ENCODE peak calls at places on chromosomes 2 and 18, in four cellular contexts. One of them, this sample, is unnamed.

GRCh38 chr2:36461039-36461681 is 105.6 kb downstream of the CRIM1 start:
- DNase-seq in nucleus accumbens: no peak
- DNase-seq in HT1080: peak; percentile 95
- DNase-seq in uterus: no peak
- DNase-seq in this sample: no peak

GRCh38 chr18:6132751-6133368 is 237.5 kb upstream of the TMEM200C start:
- DNase-seq in nucleus accumbens: no peak
- DNase-seq in HT1080: no peak
- DNase-seq in uterus: no peak
- DNase-seq in this sample: no peak

GRCh38 chr2:174589334-174589733 is 8.3 kb downstream of the WIPF1 start:
- DNase-seq in nucleus accumbens: no peak
- DNase-seq in HT1080: no peak
- DNase-seq in uterus: no peak
- DNase-seq in this sample: no peak

GRCh38 chr2:113219092-113219441 is 45.3 kb downstream of the PSD4 start:
- DNase-seq in nucleus accumbens: no peak
- DNase-seq in HT1080: no peak
- DNase-seq in uterus: no peak
- DNase-seq in this sample: no peak

GRCh38 chr18:36601316-36601715 is 227.5 kb downstream of the TPGS2 start:
- DNase-seq in nucleus accumbens: no peak
- DNase-seq in HT1080: no peak
- DNase-seq in uterus: no peak
- DNase-seq in this sample: no peak

GRCh38 chr2:132824716-132825115 is 154.7 kb upstream of the LYPD1 start:
- DNase-seq in nucleus accumbens: no peak
- DNase-seq in HT1080: peak; percentile 85
- DNase-seq in uterus: no peak
- DNase-seq in this sample: no peak

GRCh38 chr2:240597054-240597418 is 10.5 kb downstream of the CAPN10 start:
- DNase-seq in nucleus accumbens: no peak
- DNase-seq in HT1080: no peak
- DNase-seq in uterus: peak; percentile 6
- DNase-seq in this sample: no peak

GRCh38 chr2:172578054-172578453 is 22.2 kb downstream of the PDK1 start:
- DNase-seq in nucleus accumbens: no peak
- DNase-seq in HT1080: no peak
- DNase-seq in uterus: no peak
- DNase-seq in this sample: no peak

GRCh38 chr2:241929551-241930490 is 60.3 kb downstream of the RTP5 start:
- DNase-seq in nucleus accumbens: no peak
- DNase-seq in HT1080: no peak
- DNase-seq in uterus: peak; percentile 17
- DNase-seq in this sample: no peak

GRCh38 chr2:182103531-182103930 is 117.9 kb downstream of the PPP1R1C start:
- DNase-seq in nucleus accumbens: no peak
- DNase-seq in HT1080: peak; percentile 13
- DNase-seq in uterus: no peak
- DNase-seq in this sample: no peak

GRCh38 chr2:71455741-71456569 is 2.6 kb downstream of the DYSF start:
- DNase-seq in nucleus accumbens: no peak
- DNase-seq in HT1080: peak; percentile 73
- DNase-seq in uterus: no peak
- DNase-seq in this sample: peak; percentile 57

GRCh38 chr18:6729247-6730091 is at the start of gene ARHGAP28:
- DNase-seq in nucleus accumbens: no peak
- DNase-seq in HT1080: peak; percentile 87
- DNase-seq in uterus: peak; percentile 83
- DNase-seq in this sample: peak; percentile 78

GRCh38 chr2:168247341-168248305 is at the start of gene STK39:
- DNase-seq in nucleus accumbens: peak; percentile 73
- DNase-seq in HT1080: peak; percentile 69
- DNase-seq in uterus: peak; percentile 55
- DNase-seq in this sample: peak; percentile 24

GRCh38 chr2:203722411-203722810 is 16.0 kb downstream of the CD28 start:
- DNase-seq in nucleus accumbens: no peak
- DNase-seq in HT1080: peak; percentile 34
- DNase-seq in uterus: no peak
- DNase-seq in this sample: no peak

GRCh38 chr2:109196081-109196875 is 67.3 kb downstream of the SH3RF3 start:
- DNase-seq in nucleus accumbens: no peak
- DNase-seq in HT1080: no peak
- DNase-seq in uterus: no peak
- DNase-seq in this sample: no peak

GRCh38 chr2:237159006-237159897 is 73.6 kb downstream of the COPS8 start:
- DNase-seq in nucleus accumbens: no peak
- DNase-seq in HT1080: no peak
- DNase-seq in uterus: no peak
- DNase-seq in this sample: peak; percentile 74

GRCh38 chr2:127185093-127185492 is 35.0 kb downstream of the CYP27C1 start:
- DNase-seq in nucleus accumbens: no peak
- DNase-seq in HT1080: no peak
- DNase-seq in uterus: no peak
- DNase-seq in this sample: peak; percentile 7

GRCh38 chr2:38528008-38528442 is 74.7 kb downstream of the HNRNPLL start:
- DNase-seq in nucleus accumbens: peak; percentile 4
- DNase-seq in HT1080: no peak
- DNase-seq in uterus: no peak
- DNase-seq in this sample: no peak

GRCh38 chr2:974054-974453 is 23.4 kb downstream of the SNTG2 start:
- DNase-seq in nucleus accumbens: no peak
- DNase-seq in HT1080: no peak
- DNase-seq in uterus: no peak
- DNase-seq in this sample: no peak

GRCh38 chr2:139905624-139906023 is 1125.4 kb upstream of the NXPH2 start:
- DNase-seq in nucleus accumbens: no peak
- DNase-seq in HT1080: no peak
- DNase-seq in uterus: no peak
- DNase-seq in this sample: no peak

GRCh38 chr2:241491549-241492173 is 16.7 kb downstream of the STK25 start:
- DNase-seq in nucleus accumbens: no peak
- DNase-seq in HT1080: no peak
- DNase-seq in uterus: no peak
- DNase-seq in this sample: no peak

GRCh38 chr2:101173707-101174295 is 22.6 kb upstream of the TBC1D8 start:
- DNase-seq in nucleus accumbens: no peak
- DNase-seq in HT1080: no peak
- DNase-seq in uterus: no peak
- DNase-seq in this sample: peak; percentile 31

GRCh38 chr2:231394201-231395141 is 1.0 kb upstream of the B3GNT7 start:
- DNase-seq in nucleus accumbens: no peak
- DNase-seq in HT1080: no peak
- DNase-seq in uterus: no peak
- DNase-seq in this sample: no peak

GRCh38 chr2:187358531-187358930 is 89.5 kb downstream of the CALCRL start:
- DNase-seq in nucleus accumbens: no peak
- DNase-seq in HT1080: no peak
- DNase-seq in uterus: no peak
- DNase-seq in this sample: no peak

GRCh38 chr2:141946016-141946415 is 184.8 kb downstream of the LRP1B start:
- DNase-seq in nucleus accumbens: no peak
- DNase-seq in HT1080: peak; percentile 4
- DNase-seq in uterus: no peak
- DNase-seq in this sample: no peak

GRCh38 chr2:1681323-1682310 is 62.7 kb downstream of the PXDN start:
- DNase-seq in nucleus accumbens: no peak
- DNase-seq in HT1080: no peak
- DNase-seq in uterus: no peak
- DNase-seq in this sample: no peak

This sample was measured in gastrocnemius medialis.